ENCODE peak calls at places on chromosome 2, in ten cellular contexts. Y, G, R, J, U, O, M, C, I and X are unnamed samples.

GRCh38 chr2:71452565-71452964 is 796 bp upstream of the DYSF start:
- DNase-seq in Y (no peak), G (peak; percentile 91), R (peak; percentile 57), J (no peak), U (no peak), O (no peak), M (no peak), C (peak; percentile 36), I (peak; percentile 24), X (peak; percentile 63)

GRCh38 chr2:167052825-167053224 is 164.5 kb downstream of the XIRP2 start:
- DNase-seq in Y (no peak), G (peak; percentile 67), R (no peak), J (no peak), U (no peak), O (no peak), M (no peak), C (peak; percentile 68), I (peak; percentile 4), X (peak; percentile 30)

GRCh38 chr2:20526666-20527065 is 79.8 kb downstream of the RHOB start:
- DNase-seq in Y (no peak), G (no peak), R (no peak), J (no peak), U (peak; percentile 45), O (no peak), M (no peak), C (peak; percentile 20), I (no peak), X (peak; percentile 40)

GRCh38 chr2:176293334-176293733 is 24.1 kb downstream of the MTX2 start:
- DNase-seq in Y (no peak), G (no peak), R (no peak), J (no peak), U (no peak), O (no peak), M (no peak), C (no peak), I (no peak), X (no peak)

GRCh38 chr2:74843371-74844298 is 9.7 kb downstream of the HK2 start:
- DNase-seq in Y (no peak), G (peak; percentile 82), R (no peak), J (no peak), U (no peak), O (no peak), M (no peak), C (peak; percentile 89), I (peak; percentile 76), X (peak; percentile 87)

GRCh38 chr2:57515366-57515765 is 531.2 kb upstream of the VRK2 start:
- DNase-seq in Y (no peak), G (peak; percentile 82), R (no peak), J (no peak), U (no peak), O (no peak), M (no peak), C (no peak), I (no peak), X (no peak)

GRCh38 chr2:72980535-72981217 is 63.4 kb downstream of the EMX1 start:
- DNase-seq in Y (peak; percentile 11), G (peak; percentile 37), R (no peak), J (no peak), U (no peak), O (peak; percentile 31), M (no peak), C (peak; percentile 85), I (peak; percentile 54), X (peak; percentile 15)

GRCh38 chr2:203155406-203155805 is 83.4 kb upstream of the CYP20A1 start:
- DNase-seq in Y (no peak), G (peak; percentile 24), R (no peak), J (no peak), U (no peak), O (no peak), M (no peak), C (no peak), I (no peak), X (no peak)

GRCh38 chr2:70923378-70924015 is 12.2 kb upstream of the ATP6V1B1 start:
- DNase-seq in Y (no peak), G (peak; percentile 35), R (no peak), J (no peak), U (no peak), O (no peak), M (no peak), C (no peak), I (no peak), X (no peak)

GRCh38 chr2:58140508-58141072 is 94.0 kb downstream of the VRK2 start:
- DNase-seq in Y (no peak), G (no peak), R (no peak), J (peak; percentile 77), U (no peak), O (no peak), M (no peak), C (peak; percentile 56), I (peak; percentile 93), X (no peak)

GRCh38 chr2:1686784-1687105 is 57.6 kb downstream of the PXDN start:
- DNase-seq in Y (no peak), G (peak; percentile 85), R (no peak), J (no peak), U (no peak), O (no peak), M (no peak), C (peak; percentile 96), I (no peak), X (no peak)

GRCh38 chr2:216775043-216775453 is 79.7 kb upstream of the IGFBP5 start:
- DNase-seq in Y (no peak), G (peak; percentile 87), R (peak; percentile 54), J (peak; percentile 86), U (no peak), O (peak; percentile 94), M (no peak), C (peak; percentile 99), I (peak; percentile 97), X (peak; percentile 67)

GRCh38 chr2:9982248-9982647 is 30.8 kb downstream of the GRHL1 start:
- DNase-seq in Y (no peak), G (no peak), R (peak; percentile 38), J (peak; percentile 81), U (no peak), O (no peak), M (no peak), C (peak; percentile 97), I (peak; percentile 97), X (peak; percentile 81)

GRCh38 chr2:88813612-88814011 is 122.1 kb downstream of the RPIA start:
- DNase-seq in Y (no peak), G (no peak), R (no peak), J (no peak), U (no peak), O (no peak), M (no peak), C (no peak), I (no peak), X (peak; percentile 7)
- TF ChIP-seq CTCF in Y (peak; percentile 8), G (no peak), R (peak; percentile 9), J (no peak), U (no peak), O (peak; percentile 35), M (no peak), C (no peak), I (no peak), X (peak; percentile 9)

DNA sequence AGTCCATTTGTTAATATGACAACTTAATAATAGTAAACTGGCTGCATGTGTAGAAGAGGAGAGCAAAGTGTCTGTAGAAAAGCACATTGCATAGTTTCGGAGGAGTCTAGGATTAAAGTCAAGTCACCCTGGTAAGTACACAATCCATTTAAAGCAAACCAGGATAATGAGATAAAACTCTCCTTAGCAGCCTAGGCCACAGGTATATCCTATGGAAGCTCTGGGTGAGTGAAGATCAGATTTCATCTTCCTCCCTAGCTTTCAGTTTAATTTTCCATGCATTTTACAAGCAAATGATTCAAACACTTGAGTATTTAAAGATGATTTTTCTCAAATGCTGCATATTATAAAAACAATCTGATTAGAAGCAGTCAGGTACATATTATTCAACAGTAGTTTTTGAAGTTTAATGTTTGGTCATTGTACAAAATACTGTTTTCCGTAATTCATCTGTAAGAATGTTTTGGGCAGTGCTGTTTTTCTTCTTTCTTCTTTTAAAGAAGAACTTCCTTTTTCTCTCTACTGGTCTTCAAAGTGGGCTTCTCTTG is 10.2 kb downstream of the CERS6 start:
- DNase-seq in Y (no peak), G (peak; percentile 51), R (no peak), J (no peak), U (no peak), O (no peak), M (no peak), C (no peak), I (no peak), X (no peak)
- H3K4me3 ChIP-seq in Y (no peak overlapping the region), G (peak overlapping the region; percentile 2), R (peak overlapping the region; percentile 17), J (no peak overlapping the region), U (no peak overlapping the region), O (no peak overlapping the region), M (no peak overlapping the region), C (no peak overlapping the region), I (no peak overlapping the region), X (no peak overlapping the region)

DNA sequence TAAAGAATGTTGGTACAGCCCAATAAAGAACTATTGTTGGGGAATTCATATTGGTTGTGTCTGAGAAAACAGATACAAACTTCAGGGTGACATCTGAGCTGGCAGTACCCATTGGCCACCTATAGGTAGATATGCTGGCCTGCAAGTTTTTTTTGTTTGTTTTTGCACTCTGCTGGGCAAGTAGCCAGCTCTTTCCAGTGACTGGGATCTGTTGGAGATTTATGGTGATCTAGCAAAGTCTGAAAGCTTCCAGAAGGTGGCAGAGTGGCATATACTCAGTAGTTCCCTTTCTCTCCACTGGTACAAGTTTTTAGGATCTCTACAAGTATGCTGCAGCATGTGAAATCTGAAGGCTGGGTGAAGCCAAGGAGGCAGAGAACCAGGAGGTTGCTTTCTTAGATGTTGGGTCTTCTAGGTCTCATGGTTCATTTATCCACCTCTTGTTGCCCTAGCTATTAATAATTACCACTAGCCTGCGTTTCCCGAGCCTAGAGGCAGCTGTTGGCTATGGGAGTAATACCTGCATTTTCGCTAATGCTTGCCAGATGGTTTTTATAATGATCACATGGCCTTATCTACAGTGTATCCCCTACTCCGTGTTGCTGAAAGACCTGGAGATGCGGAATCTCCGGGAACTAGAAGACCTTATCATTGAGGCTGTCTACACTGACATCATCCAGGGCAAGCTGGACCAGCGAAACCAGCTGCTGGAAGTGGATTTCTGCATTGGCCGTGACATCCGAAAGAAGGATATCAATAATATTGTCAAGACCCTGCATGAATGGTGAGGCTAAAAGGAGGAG is 9.5 kb downstream of the COPS7B start:
- DNase-seq in Y (no peak), G (peak; percentile 95), R (no peak), J (no peak), U (no peak), O (peak; percentile 82), M (peak; percentile 62), C (peak; percentile 56), I (peak; percentile 52), X (peak; percentile 81)
- TF ChIP-seq CTCF in Y (no peak), G (peak; percentile 78), R (no peak), J (peak; percentile 44), U (no peak), O (peak; percentile 67), M (peak; percentile 31), C (peak; percentile 20), I (peak; percentile 31), X (peak; percentile 48)

GRCh38 chr2:86352137-86352931 is 14.9 kb upstream of the REEP1 start:
- DNase-seq in Y (no peak), G (no peak), R (no peak), J (no peak), U (no peak), O (no peak), M (no peak), C (no peak), I (no peak), X (no peak)
- H3K4me3 ChIP-seq in Y (no peak overlapping the region), G (no peak overlapping the region), R (no peak overlapping the region), J (no peak overlapping the region), U (no peak overlapping the region), O (no peak overlapping the region), M (no peak overlapping the region), C (no peak overlapping the region), I (no peak overlapping the region), X (no peak overlapping the region)